ENCODE peak calls at places on chromosomes 7 and 10, in four cellular contexts. G is NT2/D1, H is trophoblast cell, C is upper lobe of right lung. M is an unnamed sample.

GRCh38 chr10:45433716-45434469 is 59.9 kb downstream of the ALOX5 start:
- DNase-seq in G (no peak), H (no peak), C (no peak), M (no peak)

GRCh38 chr10:33174674-33175073 is 159.8 kb downstream of the NRP1 start:
- DNase-seq in G (no peak), H (no peak), C (no peak), M (no peak)

GRCh38 chr7:92809397-92810241 is 26.8 kb downstream of the CDK6 start:
- DNase-seq in G (no peak), H (peak; percentile 68), C (no peak), M (no peak)

GRCh38 chr7:137731436-137731835 is 115.3 kb downstream of the DGKI start:
- DNase-seq in G (no peak), H (no peak), C (no peak), M (no peak)

GRCh38 chr7:149415391-149416068 is 45.3 kb downstream of the ZNF777 start:
- DNase-seq in G (no peak), H (no peak), C (no peak), M (no peak)

GRCh38 chr10:102917314-102917961 is 656 bp upstream of the CNNM2 start:
- DNase-seq in G (peak; percentile 36), H (peak; percentile 75), C (peak; percentile 92), M (no peak)

GRCh38 chr7:30165590-30165989 is 30.8 kb downstream of the MTURN start:
- DNase-seq in G (no peak), H (peak; percentile 54), C (no peak), M (no peak)

GRCh38 chr7:28988091-28988490 is 30.0 kb upstream of the TRIL start:
- DNase-seq in G (no peak), H (peak; percentile 47), C (no peak), M (no peak)

GRCh38 chr10:18793951-18794350 is 134.7 kb downstream of the ARL5B start:
- DNase-seq in G (no peak), H (peak; percentile 42), C (no peak), M (no peak)

GRCh38 chr10:72250666-72251065 is 23.1 kb upstream of the DDIT4 start:
- DNase-seq in G (no peak), H (peak; percentile 26), C (no peak), M (no peak)

GRCh38 chr7:141362580-141363435 is 188.4 kb upstream of the AGK start:
- DNase-seq in G (peak; percentile 32), H (peak; percentile 33), C (no peak), M (no peak)

GRCh38 chr10:50294582-50294981 is 43.3 kb upstream of the ASAH2 start:
- DNase-seq in G (no peak), H (no peak), C (no peak), M (no peak)

GRCh38 chr7:51141451-51141971 is 175.1 kb downstream of the COBL start:
- DNase-seq in G (no peak), H (peak; percentile 53), C (no peak), M (no peak)

GRCh38 chr7:101712652-101713051 is 83.6 kb upstream of the MYL10 start:
- DNase-seq in G (no peak), H (no peak), C (no peak), M (no peak)

GRCh38 chr7:34130558-34131285 is 225.4 kb downstream of the BMPER start:
- DNase-seq in G (no peak), H (peak; percentile 85), C (no peak), M (no peak)

GRCh38 chr7:55278321-55278720 is 86.8 kb upstream of the LANCL2 start:
- DNase-seq in G (no peak), H (no peak), C (no peak), M (no peak)

GRCh38 chr7:143884276-143884977 is 17.5 kb downstream of the TCAF1 start:
- DNase-seq in G (no peak), H (no peak), C (no peak), M (no peak)

GRCh38 chr7:68964060-68964459 is 634.2 kb upstream of the AUTS2 start:
- DNase-seq in G (no peak), H (no peak), C (no peak), M (no peak)

GRCh38 chr10:69640196-69640980 is 10.3 kb downstream of the FAM241B start:
- DNase-seq in G (no peak), H (peak; percentile 72), C (peak; percentile 29), M (no peak)

GRCh38 chr10:98289802-98290209 is 21.8 kb upstream of the LOXL4 start:
- DNase-seq in G (no peak), H (no peak), C (no peak), M (no peak)

GRCh38 chr10:100747826-100748231 is 2.4 kb downstream of the PAX2 start:
- DNase-seq in G (no peak), H (no peak), C (no peak), M (no peak)

GRCh38 chr10:104429834-104430233 is 76.2 kb downstream of the CFAP58 start:
- DNase-seq in G (no peak), H (no peak), C (no peak), M (no peak)

GRCh38 chr7:41339913-41340676 is 362.8 kb downstream of the INHBA start:
- DNase-seq in G (no peak), H (no peak), C (no peak), M (no peak)

GRCh38 chr7:41334071-41334862 is 368.6 kb downstream of the INHBA start:
- DNase-seq in G (no peak), H (peak; percentile 71), C (no peak), M (no peak)

GRCh38 chr7:41333506-41333905 is 369.4 kb downstream of the INHBA start:
- DNase-seq in G (no peak), H (no peak), C (no peak), M (no peak)

GRCh38 chr7:41336981-41337380 is 365.9 kb downstream of the INHBA start:
- DNase-seq in G (no peak), H (peak; percentile 55), C (no peak), M (no peak)

DNA sequence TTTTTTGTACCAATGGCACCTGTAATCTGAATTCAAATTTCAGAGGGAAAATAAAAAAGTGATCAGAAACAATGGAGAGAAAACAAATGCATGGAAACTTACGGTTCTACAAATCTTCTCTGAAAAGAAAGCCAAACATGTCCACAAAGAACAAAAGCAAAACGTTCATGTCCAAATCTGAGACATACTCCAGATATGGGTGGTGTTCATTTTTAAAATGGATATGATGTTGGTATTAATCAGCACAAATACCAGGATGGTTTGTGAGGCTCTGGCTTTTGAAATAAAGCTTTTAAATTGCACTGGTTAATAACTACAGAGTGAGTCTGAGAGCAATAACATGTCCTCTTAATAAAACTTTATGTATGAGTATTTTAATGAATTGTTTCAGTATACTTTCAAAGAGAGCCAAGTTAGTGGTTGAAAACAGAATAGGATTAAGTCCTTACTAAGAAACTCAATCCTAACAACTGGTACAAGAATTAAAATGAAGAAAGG is 366.4 kb downstream of the INHBA start:
- DNase-seq in G (no peak), H (peak; percentile 5), C (no peak), M (no peak)
- H3K4me3 ChIP-seq in G (no peak overlapping the region), H (no peak overlapping the region), C (no peak overlapping the region), M (no peak overlapping the region)

GRCh38 chr10:110881247-110881646 is 9.5 kb downstream of the PDCD4 start:
- DNase-seq in G (no peak), H (peak; percentile 19), C (no peak), M (no peak)

GRCh38 chr10:110883924-110884323 is 12.2 kb downstream of the PDCD4 start:
- DNase-seq in G (no peak), H (no peak), C (no peak), M (no peak)

GRCh38 chr10:110880012-110880411 is 8.3 kb downstream of the PDCD4 start:
- DNase-seq in G (no peak), H (no peak), C (no peak), M (no peak)

GRCh38 chr10:110885932-110886674 is 14.4 kb downstream of the PDCD4 start:
- DNase-seq in G (no peak), H (no peak), C (no peak), M (no peak)

DNA sequence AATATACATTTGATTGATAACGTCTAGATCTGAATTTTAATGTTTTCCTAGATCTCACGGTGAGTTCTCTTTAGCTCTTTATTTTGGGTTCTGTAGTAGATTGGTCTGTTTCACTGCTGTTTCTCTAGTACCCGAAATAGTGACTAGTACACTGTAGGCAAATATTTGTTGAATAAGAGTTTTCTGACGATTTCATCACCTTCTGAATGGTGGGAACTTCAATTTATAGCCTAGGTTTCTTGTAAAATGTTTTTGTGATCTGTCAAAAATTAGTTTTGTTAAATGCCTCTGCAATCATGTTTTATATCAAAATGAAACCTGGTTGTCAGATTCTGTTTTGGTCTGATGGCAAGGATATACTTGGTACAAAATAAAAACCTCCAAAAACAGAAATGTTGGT is 10.2 kb downstream of the PDCD4 start:
- DNase-seq in G (no peak), H (no peak), C (no peak), M (no peak)
- H3K4me3 ChIP-seq in G (no peak overlapping the region), H (no peak overlapping the region), C (no peak overlapping the region), M (no peak overlapping the region)

DNA sequence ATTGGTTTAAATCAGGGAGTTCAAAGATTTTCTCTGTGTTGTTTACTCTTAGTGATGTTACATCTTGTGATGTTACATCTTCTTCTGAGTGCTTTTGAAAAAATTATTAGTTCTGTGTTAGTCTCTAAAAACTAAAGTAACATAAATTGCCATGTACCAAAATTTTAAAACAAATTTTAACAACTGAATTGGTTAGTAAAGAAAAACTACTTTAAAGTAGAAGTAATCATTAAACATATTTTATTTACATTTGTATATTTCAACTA is 5.2 kb upstream of the IGF2BP3 start:
- DNase-seq in G (no peak), H (no peak), C (no peak), M (no peak)
- H3K4me3 ChIP-seq in G (peak overlapping the region; percentile 68), H (no peak overlapping the region), C (no peak overlapping the region), M (no peak overlapping the region)

DNA sequence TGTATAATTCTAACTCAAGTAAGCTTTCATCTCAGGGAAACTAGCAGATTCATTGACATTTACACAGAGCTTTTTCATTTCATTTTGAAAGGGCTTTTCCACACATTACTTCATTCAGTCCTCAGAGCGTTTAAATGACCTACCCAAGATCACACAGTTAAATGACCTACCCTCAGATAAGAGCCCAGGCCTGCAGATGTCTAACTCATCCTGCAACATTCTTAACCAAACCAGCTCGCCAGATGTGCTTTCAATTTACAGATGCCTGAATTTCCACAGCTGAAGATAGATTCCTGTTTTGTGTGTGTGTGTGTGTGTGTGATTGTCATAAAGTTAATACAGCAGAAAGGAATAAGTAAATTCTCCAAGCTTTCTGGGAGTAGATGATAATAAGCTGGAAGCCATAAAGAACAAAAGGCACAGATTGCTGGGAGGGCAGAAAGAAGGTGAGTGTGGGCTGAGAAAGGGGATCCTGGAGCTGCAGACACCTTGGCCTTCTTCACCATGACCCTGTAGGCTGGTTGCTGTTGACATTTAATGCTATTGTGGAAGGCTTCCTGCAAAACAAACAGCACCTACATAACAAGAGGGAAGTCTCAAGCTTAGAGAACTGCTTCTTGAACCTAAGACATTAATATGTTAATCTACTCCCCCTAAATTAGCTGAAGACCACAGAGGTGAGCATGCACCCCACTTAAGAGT is 489.7 kb upstream of the CELF2 start:
- DNase-seq in G (peak; percentile 25), H (no peak), C (no peak), M (peak; percentile 4)
- H3K4me3 ChIP-seq in G (no peak overlapping the region), H (no peak overlapping the region), C (no peak overlapping the region), M (no peak overlapping the region)

DNA sequence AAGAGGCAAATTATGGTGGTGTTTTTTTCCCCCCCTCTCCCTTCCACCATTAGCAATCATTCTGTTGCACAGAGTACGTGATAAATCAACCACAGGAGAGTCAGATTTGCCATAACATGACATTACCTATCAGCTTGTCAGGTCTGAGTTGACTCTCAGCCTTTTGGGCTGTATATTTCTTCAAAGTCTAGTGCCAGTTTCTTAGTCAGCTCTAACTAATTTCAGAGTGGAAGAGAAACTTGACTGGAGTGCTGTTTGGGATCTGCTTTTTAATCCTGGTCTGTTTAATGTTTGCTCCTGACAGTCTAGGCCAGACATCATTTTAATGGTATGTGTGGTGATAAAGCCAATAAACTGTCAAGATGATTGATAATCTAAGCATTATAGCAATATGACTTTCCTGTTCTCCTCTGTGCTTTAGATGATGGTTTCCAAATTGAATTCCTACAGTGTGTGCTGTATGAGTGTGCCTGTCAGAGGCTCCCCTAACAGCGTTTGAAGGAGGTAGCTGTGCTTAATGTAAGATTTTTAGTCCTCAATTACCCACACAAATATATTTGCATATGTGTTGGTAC is 76.9 kb downstream of the LRMDA start:
- DNase-seq in G (no peak), H (no peak), C (no peak), M (no peak)
- H3K4me3 ChIP-seq in G (no peak overlapping the region), H (no peak overlapping the region), C (no peak overlapping the region), M (no peak overlapping the region)

M was measured in iPS DF 6.9.